ENCODE peak calls at places on chromosomes 12 and 14, in seven cellular contexts. Q is GOT3; A is NCI-H1105; L is HL-60; M is sigmoid colon; W is Karpas-422; K is stimulated activated CD4-positive, alpha-beta T cell treated with anti-CD3 and anti-CD28 coated beads, Interleukin-15, amount 100 ng/mL, for 48 hours. H is an unnamed sample.

GRCh38 chr12:102879144-102879763 is 37.8 kb downstream of the PAH start:
- DNase-seq in M (peak; percentile 68), Q (no peak), A (peak; percentile 7), K (no peak), W (peak; percentile 87), L (peak; percentile 4), H (no peak)

GRCh38 chr14:35342160-35343010 is 50.2 kb downstream of the PSMA6 start:
- DNase-seq in L (no peak), Q (no peak), W (no peak), K (no peak), A (no peak), M (peak; percentile 95), H (no peak)

GRCh38 chr12:2641209-2641608 is 153.6 kb upstream of the FKBP4 start:
- DNase-seq in M (peak; percentile 54), Q (no peak), K (no peak), L (no peak), W (peak; percentile 57), A (no peak), H (peak; percentile 54)

GRCh38 chr12:121296618-121297476 is at the start of gene CAMKK2:
- DNase-seq in Q (peak; percentile 64), W (peak; percentile 96), A (peak; percentile 88), L (peak; percentile 84), M (peak; percentile 89), K (peak; percentile 65), H (peak; percentile 74)

GRCh38 chr12:128930591-128930990 is 77.3 kb downstream of the GLT1D1 start:
- DNase-seq in Q (no peak), M (no peak), K (no peak), A (peak; percentile 49), W (no peak), L (no peak), H (no peak)

GRCh38 chr12:131097247-131098177 is 143.8 kb downstream of the ADGRD1 start:
- DNase-seq in Q (no peak), L (no peak), K (no peak), W (no peak), A (peak; percentile 4), M (peak; percentile 59), H (peak; percentile 43)

GRCh38 chr14:75630695-75631452 is 29.8 kb downstream of the ERG28 start:
- DNase-seq in W (no peak), K (no peak), L (no peak), A (no peak), M (no peak), Q (no peak), H (no peak)

GRCh38 chr14:71203306-71203705 is 296.0 kb downstream of the PCNX1 start:
- DNase-seq in W (no peak), Q (no peak), A (no peak), L (no peak), K (no peak), M (no peak), H (no peak)

GRCh38 chr12:125124320-125124966 is 59.2 kb downstream of the AACS start:
- DNase-seq in K (no peak), W (no peak), M (no peak), A (no peak), L (no peak), Q (no peak), H (no peak)

GRCh38 chr12:28893365-28893764 is 255.7 kb upstream of the FAR2 start:
- DNase-seq in W (no peak), Q (no peak), K (no peak), M (no peak), L (no peak), A (no peak), H (no peak)

GRCh38 chr12:5076761-5077160 is 33.1 kb downstream of the KCNA5 start:
- DNase-seq in M (peak; percentile 77), A (no peak), Q (no peak), K (no peak), W (no peak), L (no peak), H (no peak)

GRCh38 chr12:54991161-54991991 is 6.8 kb upstream of the TESPA1 start:
- DNase-seq in Q (no peak), W (peak; percentile 78), L (no peak), M (no peak), K (no peak), A (no peak), H (no peak)

H was measured in RWPE2.